ENCODE peak calls at places on chromosomes 5 and 9, in eight cellular contexts. S, Z, Q, Y, P, T, O and X are unnamed samples.

GRCh38 chr5:157710887-157711286 is 20.3 kb upstream of the THG1L start:
- DNase-seq in Q (no peak), T (no peak), S (no peak), O (no peak), Z (no peak), P (no peak), Y (no peak), X (no peak)

GRCh38 chr9:78566948-78567675 is 270.2 kb downstream of the PSAT1 start:
- DNase-seq in Z (no peak), Y (no peak), P (no peak), T (no peak), Q (no peak), O (no peak), S (no peak), X (no peak)

GRCh38 chr5:141349917-141350619 is at the start of gene PCDHGB1:
- DNase-seq in S (no peak), T (no peak), Q (peak; percentile 65), Y (peak; percentile 86), Z (no peak), O (peak; percentile 68), P (no peak), X (no peak)

GRCh38 chr9:69001921-69002320 is 12.0 kb downstream of the PRKACG start:
- DNase-seq in Q (no peak), T (no peak), Z (no peak), P (no peak), Y (no peak), O (no peak), S (no peak), X (no peak)

GRCh38 chr9:135718616-135719015 is 16.6 kb downstream of the KCNT1 start:
- DNase-seq in P (no peak), Q (no peak), S (no peak), Y (no peak), O (no peak), Z (no peak), T (no peak), X (no peak)

GRCh38 chr9:120901704-120902103 is 24.7 kb upstream of the PHF19 start:
- DNase-seq in T (no peak), O (no peak), P (no peak), Z (no peak), S (no peak), Y (no peak), Q (peak; percentile 8), X (no peak)

GRCh38 chr9:80664327-80665210 is 1024.8 kb downstream of the TLE1 start:
- DNase-seq in Q (no peak), T (no peak), Z (no peak), Y (no peak), S (no peak), P (no peak), O (no peak), X (no peak)

GRCh38 chr5:160054831-160055230 is 45.9 kb downstream of the TTC1 start:
- DNase-seq in Y (no peak), T (no peak), S (no peak), Q (no peak), P (no peak), Z (no peak), O (no peak), X (no peak)